ENCODE peak calls at places on chromosome 3, in four cellular contexts. L, C, I and K are unnamed samples.

GRCh38 chr3:129657261-129658046 is 51.0 kb upstream of the PLXND1 start:
- DNase-seq in L (no peak), I (no peak), C (no peak), K (no peak)

GRCh38 chr3:192957441-192957951 is 39.8 kb upstream of the MB21D2 start:
- DNase-seq in L (no peak), C (no peak), I (peak), K (peak)

GRCh38 chr3:46501702-46502101 is 3.9 kb downstream of the RTP3 start:
- DNase-seq in L (no peak), C (peak), I (no peak), K (no peak)

GRCh38 chr3:190182418-190183043 is 61.8 kb upstream of the P3H2 start:
- DNase-seq in L (no peak), I (no peak), C (no peak), K (no peak)

GRCh38 chr3:41102053-41102556 is 97.2 kb upstream of the CTNNB1 start:
- DNase-seq in C (no peak), L (no peak), I (peak), K (no peak)

GRCh38 chr3:32239638-32240550 is 1.4 kb downstream of the CMTM8 start:
- DNase-seq in I (peak), C (no peak), L (no peak), K (no peak)

GRCh38 chr3:150180349-150180748 is 209.7 kb upstream of the PFN2 start:
- DNase-seq in I (no peak), L (no peak), C (no peak), K (no peak)

GRCh38 chr3:111607242-111607641 is 12.1 kb upstream of the ZBED2 start:
- DNase-seq in I (no peak), L (no peak), C (no peak), K (no peak)

GRCh38 chr3:130386604-130387263 is 41.3 kb downstream of the COL6A5 start:
- DNase-seq in L (no peak), I (no peak), C (no peak), K (no peak)

GRCh38 chr3:151439652-151440125 is 21.2 kb downstream of the IGSF10 start:
- DNase-seq in L (no peak), C (no peak), I (no peak), K (no peak)

GRCh38 chr3:130854208-130854864 is 39.5 kb upstream of the ATP2C1 start:
- DNase-seq in L (no peak), C (no peak), I (no peak), K (no peak)

GRCh38 chr3:189292667-189293478 is 121.1 kb downstream of the TPRG1 start:
- DNase-seq in L (no peak), C (no peak), I (peak), K (no peak)

GRCh38 chr3:187889106-187889505 is 143.8 kb upstream of the BCL6 start:
- DNase-seq in I (no peak), L (no peak), C (no peak), K (no peak)

GRCh38 chr3:147737411-147737810 is 328.2 kb downstream of the ZIC1 start:
- DNase-seq in I (no peak), L (no peak), C (no peak), K (no peak)

GRCh38 chr3:160876568-160877100 is 120.6 kb downstream of the PPM1L start:
- DNase-seq in L (no peak), I (no peak), C (no peak), K (no peak)

GRCh38 chr3:8536106-8537052 is 34.8 kb downstream of the LMCD1 start:
- DNase-seq in L (no peak), C (no peak), I (no peak), K (no peak)

GRCh38 chr3:42256135-42256819 is 9.7 kb downstream of the CCK start:
- DNase-seq in L (no peak), I (no peak), C (no peak), K (no peak)

GRCh38 chr3:162586591-162586990 is 1090.0 kb downstream of the OTOL1 start:
- DNase-seq in L (no peak), I (no peak), C (no peak), K (no peak)

GRCh38 chr3:80213076-80213475 is 445.3 kb upstream of the ROBO1 start:
- DNase-seq in L (no peak), I (no peak), C (no peak), K (no peak)

GRCh38 chr3:46383946-46384330 is 13.2 kb downstream of the CCR5 start:
- DNase-seq in L (no peak), I (no peak), C (no peak), K (no peak)

GRCh38 chr3:5011555-5012256 is 32.5 kb downstream of the BHLHE40 start:
- DNase-seq in I (no peak), C (peak), L (no peak), K (peak)

GRCh38 chr3:153285194-153285641 is 123.2 kb downstream of the RAP2B start:
- DNase-seq in C (no peak), L (no peak), I (no peak), K (no peak)

GRCh38 chr3:140931801-140932200 is 9.8 kb upstream of the SLC25A36 start:
- DNase-seq in L (no peak), C (no peak), I (no peak), K (no peak)

GRCh38 chr3:31884251-31884650 is 96.8 kb downstream of the OSBPL10 start:
- DNase-seq in L (no peak), I (no peak), C (no peak), K (no peak)

GRCh38 chr3:144362126-144362525 is 390.5 kb downstream of the DIPK2A start:
- DNase-seq in L (no peak), I (no peak), C (no peak), K (no peak)

GRCh38 chr3:83011471-83011870 is 1250.0 kb upstream of the GBE1 start:
- DNase-seq in I (no peak), L (no peak), C (no peak), K (no peak)

GRCh38 chr3:131072099-131072559 is 45.5 kb downstream of the NEK11 start:
- DNase-seq in L (no peak), I (no peak), C (no peak), K (no peak)

GRCh38 chr3:141047168-141047567 is 4.0 kb upstream of the SPSB4 start:
- DNase-seq in I (no peak), L (no peak), C (no peak), K (no peak)

GRCh38 chr3:178189854-178190253 is 346.4 kb upstream of the KCNMB2 start:
- DNase-seq in I (no peak), L (no peak), C (no peak), K (no peak)

DNA sequence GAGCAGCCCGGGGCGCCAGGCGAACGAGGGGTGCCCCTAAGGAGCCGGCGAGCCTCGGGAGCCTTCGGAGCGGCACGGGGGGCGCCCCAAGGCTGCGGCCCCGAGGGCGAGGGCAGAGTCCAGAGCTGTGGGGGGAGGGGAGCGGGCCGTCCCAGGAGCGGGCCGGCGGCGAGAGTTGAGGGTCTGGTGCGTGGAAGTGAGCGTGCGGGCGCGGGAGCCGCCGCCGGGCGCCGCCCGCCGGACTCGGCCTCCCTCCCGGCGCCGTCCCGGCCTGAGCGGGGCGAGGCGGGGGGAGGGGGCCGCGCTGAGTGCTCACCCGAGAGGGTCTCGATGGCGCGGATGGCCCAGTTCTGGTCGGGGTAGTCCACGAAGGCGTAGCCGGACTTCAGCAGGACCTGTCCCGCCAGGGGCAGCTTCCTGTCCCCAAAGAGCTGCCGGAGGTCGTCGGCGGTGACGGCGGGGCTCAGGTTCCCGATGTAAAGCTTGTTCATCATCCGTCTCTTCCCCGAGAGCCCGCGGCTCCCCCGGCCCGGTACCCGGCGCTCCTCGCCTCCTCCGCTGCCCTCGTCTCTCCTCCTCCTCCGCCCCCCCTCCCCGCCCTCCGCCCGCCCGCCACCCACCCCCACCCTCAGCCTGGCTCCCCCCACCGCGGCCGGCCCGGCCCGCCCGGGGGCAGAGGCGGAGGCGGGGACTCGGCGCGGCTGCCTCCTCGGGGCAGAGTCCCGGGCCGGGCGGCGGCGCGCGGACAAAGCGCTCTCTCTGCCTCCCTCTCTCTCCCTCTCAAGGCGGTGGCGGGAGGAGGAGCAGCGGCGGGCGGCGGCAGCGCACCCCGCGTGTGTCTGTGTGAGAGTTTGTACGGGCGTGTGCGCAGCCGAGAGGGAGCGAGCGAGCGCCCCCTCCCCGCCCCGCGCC is at the start of gene IGF2BP2:
- DNase-seq in L (peak), C (peak), I (peak), K (peak)
- TF ChIP-seq POLR2A in L (no peak), C (no peak), I (peak), K (no peak)

GRCh38 chr3:44339990-44340389 is 1.4 kb downstream of the TCAIM start:
- DNase-seq in L (no peak), I (no peak), C (no peak), K (no peak)

GRCh38 chr3:44338010-44338827 is at the start of gene TCAIM:
- DNase-seq in I (peak), C (peak), L (peak), K (peak)

GRCh38 chr3:44337253-44337652 is 1.3 kb upstream of the TCAIM start:
- DNase-seq in L (no peak), C (no peak), I (no peak), K (no peak)

GRCh38 chr3:44339181-44339741 is 695 bp downstream of the TCAIM start:
- DNase-seq in C (no peak), L (no peak), I (no peak), K (no peak)

DNA sequence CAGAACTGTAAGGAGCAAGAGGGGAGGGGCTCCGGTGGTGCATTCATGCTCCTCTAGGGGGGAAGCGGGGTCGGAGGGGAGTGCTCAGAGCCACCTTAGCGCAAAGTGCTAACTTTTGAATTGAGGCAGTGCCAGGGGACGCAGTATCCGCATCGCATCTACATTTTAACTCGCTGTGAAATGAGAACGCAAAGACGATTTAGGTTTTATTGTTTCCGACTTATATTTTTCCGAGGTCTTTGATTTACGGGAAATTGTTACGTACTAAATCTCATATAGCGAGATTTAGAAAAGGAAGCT is 212 bp downstream of the TCAIM start:
- DNase-seq in C (no peak), I (no peak), L (no peak), K (no peak)
- TF ChIP-seq POLR2A in C (no peak), I (no peak), L (no peak), K (no peak)

GRCh38 chr3:52770581-52771333 is at the start of gene NEK4:
- DNase-seq in L (peak), I (peak), C (peak), K (peak)
- TF ChIP-seq POLR2A in L (no peak), I (peak), C (no peak), K (peak)

GRCh38 chr3:50204052-50204803 is 843 bp upstream of the SLC38A3 start:
- DNase-seq in L (no peak), I (no peak), C (no peak), K (no peak)

GRCh38 chr3:50203113-50203852 is 1.8 kb upstream of the SLC38A3 start:
- DNase-seq in I (no peak), L (peak), C (no peak), K (no peak)

GRCh38 chr3:50207359-50208042 is 2.4 kb downstream of the SLC38A3 start:
- DNase-seq in L (no peak), I (no peak), C (no peak), K (no peak)

GRCh38 chr3:50204804-50205718 is at the start of gene SLC38A3:
- DNase-seq in C (no peak), L (peak), I (no peak), K (no peak)

GRCh38 chr3:50205719-50206276 is 727 bp downstream of the SLC38A3 start:
- DNase-seq in C (no peak), L (peak), I (peak), K (no peak)
- TF ChIP-seq POLR2A in C (no peak), L (no peak), I (no peak), K (no peak)

GRCh38 chr3:52527732-52528595 is 5.7 kb downstream of the NT5DC2 start:
- DNase-seq in C (peak), I (peak), L (peak), K (peak)
- TF ChIP-seq POLR2A in C (no peak), I (no peak), L (no peak), K (no peak)

GRCh38 chr3:194632211-194632982 is 822 bp downstream of the TMEM44 start:
- DNase-seq in C (peak), I (peak), L (peak), K (peak)
- TF ChIP-seq POLR2A in C (no peak), I (no peak), L (no peak), K (no peak)

GRCh38 chr3:182937293-182938051 is 42.9 kb downstream of the DCUN1D1 start:
- DNase-seq in C (no peak), I (no peak), L (no peak), K (no peak)
- TF ChIP-seq POLR2A in C (no peak), I (no peak), L (no peak), K (no peak)

GRCh38 chr3:53846134-53846850 is at the start of the genes CHDH and IL17RB:
- DNase-seq in L (peak), I (peak), C (peak), K (no peak)
- TF ChIP-seq POLR2A in L (no peak), I (peak), C (no peak), K (no peak)